ENCODE peak calls at places on chromosomes 13 and 19, in seven cellular contexts. A is GM23248, E is neural progenitor cell, P is HCT116, H is MM.1S, U is PC-3, Z is GM23338. B is an unnamed sample.

GRCh38 chr13:48401480-48401879 is 11.4 kb downstream of the LPAR6 start:
- DNase-seq in A (peak), E (no peak), P (no peak), H (peak), U (no peak), Z (no peak), B (no peak)

GRCh38 chr19:34838753-34839431 is 65.9 kb upstream of the ZNF599 start:
- DNase-seq in A (peak), E (peak), P (no peak), H (no peak), U (no peak), Z (peak), B (peak)

GRCh38 chr13:104310861-104311260 is 1244.6 kb upstream of the SLC10A2 start:
- DNase-seq in A (no peak), E (no peak), P (no peak), H (no peak), U (peak), Z (no peak), B (no peak)

GRCh38 chr19:50836543-50837195 is 3.3 kb upstream of the KLK15 start:
- DNase-seq in A (no peak), E (no peak), P (no peak), H (no peak), U (no peak), Z (peak), B (no peak)

GRCh38 chr13:50412046-50412617 is 396.9 kb downstream of the KCNRG start:
- DNase-seq in A (no peak), E (no peak), P (no peak), H (no peak), U (peak), Z (no peak), B (peak)

GRCh38 chr13:78586706-78587105 is 16.6 kb downstream of the POU4F1 start:
- DNase-seq in A (no peak), E (peak), P (no peak), H (no peak), U (no peak), Z (peak), B (no peak)

GRCh38 chr13:27024062-27024461 is 147.5 kb downstream of the USP12 start:
- DNase-seq in A (no peak), E (no peak), P (no peak), H (no peak), U (no peak), Z (no peak), B (no peak)

GRCh38 chr13:87123987-87124784 is 547.0 kb upstream of the SLITRK5 start:
- DNase-seq in A (peak), E (peak), P (peak), H (no peak), U (peak), Z (peak), B (peak)

GRCh38 chr13:107209811-107210210 is 641.9 kb upstream of the ARGLU1 start:
- DNase-seq in A (peak), E (no peak), P (no peak), H (no peak), U (peak), Z (no peak), B (no peak)

GRCh38 chr19:3459322-3459881 is 20.9 kb downstream of the SMIM24 start:
- DNase-seq in A (peak), E (no peak), P (no peak), H (no peak), U (no peak), Z (peak), B (peak)

GRCh38 chr19:7505682-7506384 is 10.1 kb upstream of the ZNF358 start:
- DNase-seq in A (peak), E (peak), P (no peak), H (peak), U (no peak), Z (peak), B (peak)

GRCh38 chr13:104534847-104535246 is 1468.6 kb upstream of the SLC10A2 start:
- DNase-seq in A (no peak), E (peak), P (peak), H (no peak), U (peak), Z (peak), B (no peak)

GRCh38 chr19:7772752-7773291 is 9.8 kb downstream of the CLEC4M start:
- DNase-seq in A (peak), E (no peak), P (no peak), H (no peak), U (no peak), Z (no peak), B (no peak)

GRCh38 chr19:38740252-38740592 is 4.1 kb downstream of the CAPN12 start:
- DNase-seq in A (no peak), E (no peak), P (no peak), H (no peak), U (no peak), Z (no peak), B (no peak)

GRCh38 chr13:110676057-110676510 is 29.8 kb downstream of the CARS2 start:
- DNase-seq in A (no peak), E (no peak), P (no peak), H (peak), U (no peak), Z (no peak), B (no peak)

GRCh38 chr13:63367522-63368198 is 1952.0 kb upstream of the PCDH20 start:
- DNase-seq in A (no peak), E (no peak), P (no peak), H (no peak), U (no peak), Z (no peak), B (no peak)

GRCh38 chr13:38348890-38349289 is 761 bp upstream of the UFM1 start:
- DNase-seq in A (peak), E (no peak), P (no peak), H (no peak), U (peak), Z (no peak), B (peak)

GRCh38 chr19:3375221-3376088 is 9.1 kb downstream of the NFIC start:
- DNase-seq in A (peak), E (no peak), P (no peak), H (no peak), U (no peak), Z (no peak), B (no peak)

GRCh38 chr19:55079400-55080038 is 3.9 kb downstream of the EPS8L1 start:
- DNase-seq in A (no peak), E (no peak), P (no peak), H (no peak), U (no peak), Z (no peak), B (peak)
- TF ChIP-seq EZH2 in A (no peak), E (no peak), P (no peak), H (no peak), U (no peak), Z (no peak), B (no peak)

GRCh38 chr19:1598777-1599459 is 6.3 kb upstream of the MBD3 start:
- DNase-seq in A (no peak), E (no peak), P (no peak), H (no peak), U (no peak), Z (no peak), B (no peak)
- TF ChIP-seq EZH2phosphoT487 in A (no peak), E (no peak), P (no peak), H (no peak), U (no peak), Z (no peak), B (no peak)

GRCh38 chr13:108495686-108496363 is 133.6 kb upstream of the MYO16 start:
- DNase-seq in A (no peak), E (peak), P (no peak), H (no peak), U (no peak), Z (peak), B (peak)
- TF ChIP-seq EZH2 in A (no peak), E (peak), P (no peak), H (no peak), U (no peak), Z (peak), B (peak)

GRCh38 chr13:35984287-35984686 is 146.9 kb downstream of the DCLK1 start:
- DNase-seq in A (no peak), E (no peak), P (no peak), H (no peak), U (no peak), Z (no peak), B (no peak)

GRCh38 chr13:35983206-35983605 is 148.0 kb downstream of the DCLK1 start:
- DNase-seq in A (no peak), E (no peak), P (no peak), H (no peak), U (no peak), Z (no peak), B (no peak)

GRCh38 chr13:35979378-35979911 is 151.7 kb downstream of the DCLK1 start:
- DNase-seq in A (peak), E (no peak), P (no peak), H (no peak), U (peak), Z (no peak), B (peak)

GRCh38 chr13:35976126-35976525 is 155.1 kb downstream of the DCLK1 start:
- DNase-seq in A (no peak), E (no peak), P (no peak), H (no peak), U (no peak), Z (no peak), B (no peak)

DNA sequence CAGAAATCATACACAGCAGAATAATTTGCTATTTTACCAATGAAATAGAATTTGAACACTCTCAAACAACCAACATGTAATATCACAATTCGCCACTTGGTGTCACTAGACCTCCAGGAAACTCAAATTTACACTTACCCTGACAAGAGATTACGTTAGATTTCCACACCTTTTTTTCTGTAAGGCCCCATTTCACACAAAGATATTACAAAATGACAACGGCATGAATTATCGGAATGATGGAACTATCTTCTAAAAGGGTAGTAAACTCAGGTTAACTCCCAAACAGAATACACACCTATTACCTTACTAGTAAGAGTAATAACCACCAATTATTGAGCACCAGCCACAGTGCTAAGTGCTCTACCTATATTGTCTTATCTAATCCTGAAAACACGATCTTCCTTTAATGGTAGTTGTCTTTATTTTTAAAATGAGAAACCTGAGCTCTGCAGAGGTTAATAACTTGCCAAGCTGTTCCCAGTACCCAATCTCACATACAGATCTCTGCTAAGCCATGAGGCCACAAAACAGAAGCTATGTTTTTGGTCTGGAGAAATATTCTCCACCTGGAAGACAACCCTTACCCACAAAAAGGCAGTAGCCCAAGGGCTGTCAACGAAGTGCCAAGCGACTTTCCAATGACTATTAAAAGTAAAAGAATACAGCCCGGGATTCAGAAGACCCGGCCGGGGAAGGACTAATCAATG is 152.4 kb downstream of the DCLK1 start:
- DNase-seq in A (peak), E (peak), P (peak), H (peak), U (peak), Z (peak), B (peak)
- TF ChIP-seq EZH2phosphoT487 in A (no peak), E (no peak), P (no peak), H (no peak), U (no peak), Z (no peak), B (no peak)

GRCh38 chr19:47419789-47420188 is 462 bp upstream of the MEIS3 start:
- DNase-seq in A (no peak), E (peak), P (no peak), H (no peak), U (no peak), Z (no peak), B (no peak)
- TF ChIP-seq EZH2 in A (peak), E (no peak), P (no peak), H (no peak), U (no peak), Z (peak), B (peak)

DNA sequence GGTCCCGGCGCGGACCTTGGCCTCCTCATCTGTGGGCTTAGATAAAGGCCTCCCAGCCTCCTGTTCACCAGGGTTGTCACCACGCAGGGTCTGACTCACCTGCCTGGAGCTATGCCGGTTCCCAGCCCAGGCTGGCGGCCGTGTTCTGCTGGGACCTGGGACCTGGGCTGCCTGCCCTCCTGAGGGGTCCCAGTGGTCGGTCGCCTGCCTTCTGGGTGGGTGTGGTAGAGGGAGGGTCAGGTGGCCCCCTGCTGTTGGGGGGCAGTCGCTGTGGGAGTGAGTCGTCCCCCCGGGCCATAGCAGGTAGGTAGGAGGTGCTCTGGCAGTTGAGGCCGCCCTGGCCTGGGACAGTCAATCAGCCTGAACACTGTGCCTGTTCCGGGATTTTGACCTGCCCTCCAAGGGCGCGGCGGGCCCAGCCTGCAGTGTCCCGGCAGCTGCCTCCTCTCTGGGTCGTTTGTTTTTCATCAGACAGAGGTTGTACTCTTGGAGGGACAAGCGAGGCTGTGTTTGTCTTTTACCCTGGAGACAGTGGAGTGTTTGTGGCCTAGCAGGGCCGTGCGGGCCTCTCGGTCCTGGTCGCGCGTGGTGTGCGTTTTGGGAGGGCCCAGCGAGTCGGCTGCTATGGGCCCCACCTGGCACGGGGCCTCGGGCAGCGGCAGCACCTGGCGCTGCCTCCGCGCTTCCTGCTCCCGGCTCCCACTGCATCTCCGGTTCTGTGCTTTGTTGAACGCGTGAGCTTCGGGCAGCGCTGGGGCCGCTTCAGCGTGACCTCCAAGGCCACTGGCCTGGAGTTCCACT is 2.6 kb downstream of the ADAT3 start:
- DNase-seq in A (peak), E (no peak), P (no peak), H (no peak), U (peak), Z (no peak), B (peak)
- TF ChIP-seq EZH2phosphoT487 in A (no peak), E (no peak), P (no peak), H (no peak), U (no peak), Z (no peak), B (no peak)

DNA sequence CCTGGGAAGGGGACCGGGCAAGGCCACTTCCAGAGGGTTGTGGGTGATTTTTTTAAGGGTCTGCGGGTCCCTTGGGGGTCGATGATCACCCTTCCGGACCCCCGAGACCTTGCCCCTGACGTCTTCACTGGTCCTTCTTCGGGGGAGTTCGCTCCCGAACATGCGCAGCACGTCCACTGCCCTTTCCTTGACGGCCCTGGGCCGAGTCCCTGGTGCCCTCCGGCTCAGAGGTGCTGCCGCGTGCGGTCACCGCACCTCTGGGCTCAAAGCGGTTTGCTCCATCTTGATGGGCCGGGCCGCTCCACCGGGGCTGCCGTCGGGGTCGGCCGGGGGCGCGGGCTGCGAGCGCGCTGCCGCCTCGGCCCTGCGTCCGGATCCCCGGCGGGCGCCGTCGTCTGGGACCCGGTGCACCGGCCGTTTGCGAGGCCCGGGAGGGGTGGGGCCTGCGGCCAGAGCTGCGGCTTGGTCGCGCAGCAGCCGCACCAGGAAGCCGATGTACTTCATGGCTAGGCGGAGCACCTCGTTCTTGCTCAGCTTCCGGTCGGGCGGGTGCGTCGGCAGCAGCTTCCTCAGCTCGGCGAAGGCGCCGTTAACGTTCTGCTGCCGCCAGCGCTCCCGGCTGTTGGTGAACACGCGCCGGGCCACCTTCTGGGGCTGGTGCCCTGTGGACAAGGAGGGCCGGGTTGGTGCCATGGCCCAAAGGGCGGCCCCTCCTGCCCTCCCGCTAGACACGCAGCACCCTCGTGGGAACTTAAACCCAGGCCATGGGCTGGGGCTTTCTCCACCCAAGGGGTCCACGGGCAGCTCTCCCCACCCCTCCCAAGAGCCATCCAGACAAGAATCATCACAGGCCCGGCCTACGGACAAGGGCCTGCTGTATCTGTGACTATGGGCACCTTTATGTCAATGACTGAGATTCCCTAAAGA is 3.3 kb downstream of the LYL1 start:
- DNase-seq in A (no peak), E (peak), P (no peak), H (peak), U (no peak), Z (peak), B (peak)
- TF ChIP-seq EZH2 in A (no peak), E (peak), P (no peak), H (no peak), U (no peak), Z (peak), B (peak)

GRCh38 chr19:409515-410242 is 732 bp upstream of the C2CD4C start:
- DNase-seq in A (no peak), E (no peak), P (no peak), H (no peak), U (no peak), Z (peak), B (no peak)

GRCh38 chr19:407501-408440 is 1.2 kb downstream of the C2CD4C start:
- DNase-seq in A (no peak), E (no peak), P (no peak), H (no peak), U (no peak), Z (no peak), B (no peak)

GRCh38 chr19:408441-409005 is 424 bp downstream of the C2CD4C start:
- DNase-seq in A (no peak), E (no peak), P (no peak), H (no peak), U (no peak), Z (no peak), B (no peak)

GRCh38 chr19:410243-410781 is 1.4 kb upstream of the C2CD4C start:
- DNase-seq in A (no peak), E (no peak), P (no peak), H (no peak), U (no peak), Z (no peak), B (no peak)

DNA sequence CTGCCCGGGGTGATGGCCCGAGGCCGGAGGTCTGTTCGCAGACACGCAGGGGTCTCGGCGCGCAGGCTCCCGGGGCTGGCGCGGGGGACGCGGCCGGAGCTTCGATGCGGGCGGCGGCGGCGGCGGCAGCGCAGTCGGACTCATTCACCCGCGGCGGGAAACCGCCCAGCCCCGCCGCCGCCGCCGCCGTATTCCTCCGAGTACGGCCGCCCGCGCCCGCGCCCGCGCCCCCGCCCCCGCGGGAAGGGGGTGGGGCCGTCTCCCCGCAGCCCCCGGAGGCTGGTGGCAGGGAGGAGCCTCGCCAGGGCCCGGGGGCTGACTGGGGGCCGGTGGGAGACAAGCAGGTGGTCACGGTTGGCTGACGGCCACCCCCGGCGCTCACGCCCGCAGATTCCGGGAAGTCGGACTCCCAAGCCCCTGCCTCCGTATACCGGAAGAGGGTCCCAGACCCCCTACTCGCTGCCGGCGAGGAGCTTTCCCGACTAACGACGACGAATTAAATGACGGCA is at the start of gene C2CD4C:
- DNase-seq in A (peak), E (peak), P (no peak), H (no peak), U (no peak), Z (peak), B (peak)
- TF ChIP-seq EZH2phosphoT487 in A (no peak), E (no peak), P (no peak), H (no peak), U (no peak), Z (no peak), B (no peak)

DNA sequence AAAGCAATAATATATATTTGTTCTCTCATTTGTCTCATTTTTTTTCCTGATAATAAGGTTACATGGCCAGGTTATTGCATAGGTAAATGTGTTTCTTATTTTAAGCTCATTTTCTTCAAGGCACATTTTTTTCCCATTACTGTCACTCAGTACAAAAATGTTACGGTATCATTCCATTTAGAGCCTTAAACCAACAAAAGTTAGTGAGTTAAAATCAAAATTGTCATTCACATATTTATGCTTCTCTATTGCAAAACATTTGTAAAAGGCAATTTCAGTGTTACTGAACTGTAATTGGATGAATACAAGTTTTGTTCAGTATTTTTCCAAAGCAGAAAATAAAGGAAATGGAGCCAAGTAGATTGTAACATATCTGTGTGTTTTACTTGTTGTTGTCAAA is 117.6 kb upstream of the MAB21L1 start:
- DNase-seq in A (no peak), E (no peak), P (no peak), H (no peak), U (no peak), Z (no peak), B (no peak)
- TF ChIP-seq EZH2 in A (no peak), E (no peak), P (no peak), H (no peak), U (no peak), Z (no peak), B (no peak)